ENCODE peak calls at places on chromosomes 12 and 14, in six cellular contexts. One of them, this sample, is unnamed.

GRCh38 chr14:68137704-68138619 is 318.4 kb downstream of the RAD51B start:
- DNase-seq in GOT3: peak
- DNase-seq in lung: peak
- DNase-seq in AG09319: no peak
- DNase-seq in HT1080: peak
- DNase-seq in cardiac septum: no peak
- DNase-seq in this sample: peak

GRCh38 chr12:75820848-75821578 is 210.6 kb downstream of the PHLDA1 start:
- DNase-seq in GOT3: peak
- DNase-seq in lung: no peak
- DNase-seq in AG09319: peak
- DNase-seq in HT1080: no peak
- DNase-seq in cardiac septum: no peak
- DNase-seq in this sample: no peak

GRCh38 chr14:51912112-51912786 is 51.8 kb downstream of the GNG2 start:
- DNase-seq in GOT3: no peak
- DNase-seq in lung: no peak
- DNase-seq in AG09319: no peak
- DNase-seq in HT1080: no peak
- DNase-seq in cardiac septum: no peak
- DNase-seq in this sample: no peak

GRCh38 chr14:65044596-65044959 is 57.7 kb downstream of the MAX start:
- DNase-seq in GOT3: no peak
- DNase-seq in lung: peak
- DNase-seq in AG09319: no peak
- DNase-seq in HT1080: no peak
- DNase-seq in cardiac septum: peak
- DNase-seq in this sample: no peak

GRCh38 chr12:75161495-75161894 is 48.1 kb downstream of the KCNC2 start:
- DNase-seq in GOT3: no peak
- DNase-seq in lung: no peak
- DNase-seq in AG09319: no peak
- DNase-seq in HT1080: no peak
- DNase-seq in cardiac septum: no peak
- DNase-seq in this sample: no peak

GRCh38 chr12:52190860-52191729 is 719 bp downstream of the KRT80 start:
- DNase-seq in GOT3: no peak
- DNase-seq in lung: no peak
- DNase-seq in AG09319: no peak
- DNase-seq in HT1080: peak
- DNase-seq in cardiac septum: no peak
- DNase-seq in this sample: no peak

GRCh38 chr12:12466157-12466556 is 96.5 kb downstream of the DUSP16 start:
- DNase-seq in GOT3: no peak
- DNase-seq in lung: no peak
- DNase-seq in AG09319: no peak
- DNase-seq in HT1080: no peak
- DNase-seq in cardiac septum: no peak
- DNase-seq in this sample: no peak

GRCh38 chr14:22973217-22974032 is 8.9 kb downstream of the AJUBA start:
- DNase-seq in GOT3: no peak
- DNase-seq in lung: no peak
- DNase-seq in AG09319: no peak
- DNase-seq in HT1080: peak
- DNase-seq in cardiac septum: no peak
- DNase-seq in this sample: peak

GRCh38 chr14:30210630-30211029 is 283.0 kb upstream of the PRKD1 start:
- DNase-seq in GOT3: no peak
- DNase-seq in lung: no peak
- DNase-seq in AG09319: no peak
- DNase-seq in HT1080: peak
- DNase-seq in cardiac septum: no peak
- DNase-seq in this sample: no peak